ENCODE peak calls at places on chromosomes 2 and 18, in six cellular contexts. C, P, U, L, R and V are unnamed samples.

GRCh38 chr2:29251406-29251805 is 136.2 kb downstream of the CLIP4 start:
- DNase-seq in R (no peak), U (no peak), L (no peak), P (no peak), C (no peak), V (no peak)

GRCh38 chr2:47771211-47771610 is 11.7 kb upstream of the MSH6 start:
- DNase-seq in R (no peak), P (peak; percentile 97), C (peak; percentile 97), U (peak; percentile 93), L (peak; percentile 94), V (peak; percentile 96)

GRCh38 chr2:164109006-164109405 is 373.2 kb upstream of the FIGN start:
- DNase-seq in C (no peak), R (no peak), P (no peak), U (no peak), L (no peak), V (no peak)

GRCh38 chr2:196291418-196291817 is 120.0 kb upstream of the STK17B start:
- DNase-seq in U (no peak), L (no peak), R (no peak), P (no peak), C (no peak), V (no peak)

GRCh38 chr18:44678725-44679055 is 2.0 kb upstream of the SETBP1 start:
- DNase-seq in C (no peak), L (no peak), U (peak; percentile 34), P (no peak), R (no peak), V (no peak)

GRCh38 chr18:72086421-72086820 is 457.7 kb downstream of the CBLN2 start:
- DNase-seq in L (peak; percentile 4), R (no peak), P (no peak), C (no peak), U (peak; percentile 60), V (peak; percentile 12)

GRCh38 chr18:26225022-26225693 is 1.1 kb upstream of the TAF4B start:
- DNase-seq in U (peak; percentile 68), P (no peak), R (no peak), C (no peak), L (no peak), V (no peak)

GRCh38 chr2:190947711-190948251 is 66.2 kb downstream of the STAT1 start:
- DNase-seq in L (peak; percentile 88), U (peak; percentile 57), R (no peak), P (peak; percentile 81), C (peak; percentile 61), V (peak; percentile 90)

GRCh38 chr2:192043216-192043870 is 151.4 kb downstream of the TMEFF2 start:
- DNase-seq in C (no peak), U (no peak), L (no peak), R (no peak), P (no peak), V (no peak)

GRCh38 chr2:145220496-145220895 is 700.6 kb upstream of the ZEB2 start:
- DNase-seq in U (no peak), P (no peak), L (no peak), C (no peak), R (no peak), V (no peak)

GRCh38 chr2:46939596-46940359 is 24.2 kb upstream of the MCFD2 start:
- DNase-seq in R (no peak), L (no peak), U (peak; percentile 62), P (no peak), C (no peak), V (no peak)

GRCh38 chr18:48949606-48950535 is 894 bp downstream of the SMAD7 start:
- DNase-seq in R (peak; percentile 60), P (peak; percentile 60), C (peak; percentile 60), L (no peak), U (peak; percentile 83), V (peak; percentile 62)

GRCh38 chr2:9972621-9973445 is 21.3 kb downstream of the GRHL1 start:
- DNase-seq in C (peak; percentile 84), P (peak; percentile 74), U (no peak), L (peak; percentile 76), R (no peak), V (peak; percentile 79)

GRCh38 chr2:133777607-133778006 is 209.3 kb upstream of the NCKAP5 start:
- DNase-seq in U (no peak), R (no peak), C (peak; percentile 74), L (peak; percentile 60), P (no peak), V (peak; percentile 63)

GRCh38 chr2:128357561-128358370 is 39.1 kb upstream of the HS6ST1 start:
- DNase-seq in R (no peak), P (no peak), L (no peak), C (no peak), U (no peak), V (no peak)

GRCh38 chr2:196205891-196206408 is 34.6 kb upstream of the STK17B start:
- DNase-seq in R (no peak), L (peak; percentile 23), U (no peak), P (no peak), C (no peak), V (peak; percentile 34)

GRCh38 chr2:112767693-112768380 is 3.4 kb upstream of the CKAP2L start:
- DNase-seq in L (no peak), R (no peak), P (no peak), C (no peak), U (no peak), V (no peak)

GRCh38 chr2:170025223-170025622 is 152.7 kb upstream of the MYO3B start:
- DNase-seq in L (no peak), C (no peak), R (no peak), U (no peak), P (no peak), V (no peak)

GRCh38 chr18:9825571-9826073 is 60.2 kb upstream of the TXNDC2 start:
- DNase-seq in L (peak; percentile 96), P (peak; percentile 96), U (no peak), R (no peak), C (peak; percentile 60), V (peak; percentile 96)

GRCh38 chr2:204360218-204361007 is 184.9 kb upstream of the PARD3B start:
- DNase-seq in U (no peak), L (no peak), C (no peak), P (no peak), R (no peak), V (no peak)

GRCh38 chr2:134441153-134441863 is 187.4 kb downstream of the MGAT5 start:
- DNase-seq in U (no peak), P (no peak), L (no peak), C (no peak), R (no peak), V (no peak)

GRCh38 chr2:195343942-195344530 is 313.0 kb upstream of the SLC39A10 start:
- DNase-seq in U (no peak), C (peak; percentile 44), L (peak; percentile 71), R (no peak), P (peak; percentile 78), V (peak; percentile 28)

GRCh38 chr18:55318864-55319516 is 269.0 kb downstream of the TCF4 start:
- DNase-seq in L (peak; percentile 66), C (no peak), R (no peak), U (peak; percentile 24), P (peak; percentile 82), V (peak; percentile 74)

GRCh38 chr2:85698880-85699254 is 4.7 kb downstream of the GNLY start:
- DNase-seq in R (no peak), U (no peak), P (no peak), C (no peak), L (no peak), V (no peak)

GRCh38 chr18:46346213-46346612 is 242.0 kb downstream of the HAUS1 start:
- DNase-seq in C (no peak), P (no peak), R (no peak), L (no peak), U (no peak), V (no peak)

DNA sequence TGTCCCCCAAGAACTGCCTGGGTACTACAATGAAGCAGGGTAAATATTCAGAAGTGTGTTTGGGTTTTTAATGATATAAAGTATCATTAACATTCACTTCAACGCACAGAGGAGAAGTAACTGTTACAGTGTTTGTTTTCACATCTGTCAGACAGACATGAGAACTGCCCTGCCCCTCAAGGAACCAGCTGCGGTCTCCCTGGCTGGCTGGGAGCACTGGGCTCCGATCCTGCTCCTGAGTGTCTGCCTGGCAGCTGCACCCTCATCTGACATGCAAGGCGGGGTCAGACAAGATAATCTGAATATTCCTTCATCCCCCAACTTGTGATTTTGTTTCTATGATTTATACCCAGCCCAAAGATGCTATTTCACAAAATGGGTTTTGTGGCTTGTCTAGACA is 75.5 kb downstream of the MBP start:
- DNase-seq in C (no peak), L (no peak), R (no peak), P (no peak), U (no peak), V (no peak)
- H3K9ac ChIP-seq in C (no peak overlapping the region), L (peak overlapping the region; percentile 74), R (no peak overlapping the region), P (no peak overlapping the region), U (no peak overlapping the region), V (no peak overlapping the region)

GRCh38 chr2:35526741-35527140 is 828.8 kb upstream of the CRIM1 start:
- DNase-seq in U (no peak), C (no peak), R (no peak), P (no peak), L (peak; percentile 13), V (no peak)

DNA sequence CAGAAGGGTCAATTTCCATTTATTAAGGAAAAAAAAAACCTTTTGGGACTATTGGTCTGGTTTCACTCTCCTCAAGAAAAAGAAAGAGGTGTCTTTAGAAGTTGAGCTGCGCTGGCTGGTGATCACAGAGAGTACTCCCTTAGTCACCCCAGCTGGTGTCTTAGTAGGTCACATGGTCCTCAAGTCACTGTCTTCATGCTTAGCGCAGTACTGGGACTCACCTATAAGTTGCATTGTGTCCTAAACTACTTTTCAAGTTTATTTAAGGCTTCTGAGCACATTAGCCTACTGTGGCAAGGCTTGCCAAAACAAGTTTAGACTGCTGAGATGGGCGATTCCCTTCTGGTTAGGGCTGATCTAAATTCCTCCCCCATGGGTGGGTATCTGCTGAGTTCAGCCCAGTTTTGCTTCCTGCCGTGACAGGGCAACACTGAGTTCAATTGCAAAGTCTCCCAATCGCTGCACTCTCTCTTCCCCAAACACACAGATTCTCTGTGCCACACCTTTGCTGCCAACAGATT is 824.9 kb upstream of the CRIM1 start:
- DNase-seq in L (no peak), R (no peak), U (no peak), P (no peak), C (peak; percentile 30), V (no peak)
- H3K9ac ChIP-seq in L (no peak overlapping the region), R (no peak overlapping the region), U (no peak overlapping the region), P (no peak overlapping the region), C (no peak overlapping the region), V (no peak overlapping the region)

DNA sequence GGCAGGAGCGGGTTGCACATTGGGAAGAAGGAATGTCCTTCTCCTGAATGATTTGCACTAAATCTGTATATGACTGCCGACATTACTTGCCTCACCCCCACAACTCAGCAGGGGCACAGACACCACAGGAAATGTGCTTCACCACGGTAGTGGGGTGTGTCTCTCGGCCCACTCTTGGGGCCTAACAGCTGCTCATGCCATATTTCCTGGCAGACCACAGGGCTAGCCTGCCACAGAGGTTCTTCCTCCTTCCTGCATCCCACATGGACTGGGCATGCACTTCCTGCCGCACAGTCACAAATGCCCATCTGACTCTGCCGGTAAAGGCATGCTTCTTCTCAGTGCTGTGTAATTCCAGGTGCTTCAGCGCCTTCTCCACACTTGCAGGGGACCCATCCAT is 10.3 kb upstream of the PAPOLG start:
- DNase-seq in C (no peak), P (no peak), U (no peak), R (no peak), L (no peak), V (no peak)
- H3K9ac ChIP-seq in C (no peak overlapping the region), P (no peak overlapping the region), U (no peak overlapping the region), R (peak overlapping the region; percentile 25), L (no peak overlapping the region), V (no peak overlapping the region)

DNA sequence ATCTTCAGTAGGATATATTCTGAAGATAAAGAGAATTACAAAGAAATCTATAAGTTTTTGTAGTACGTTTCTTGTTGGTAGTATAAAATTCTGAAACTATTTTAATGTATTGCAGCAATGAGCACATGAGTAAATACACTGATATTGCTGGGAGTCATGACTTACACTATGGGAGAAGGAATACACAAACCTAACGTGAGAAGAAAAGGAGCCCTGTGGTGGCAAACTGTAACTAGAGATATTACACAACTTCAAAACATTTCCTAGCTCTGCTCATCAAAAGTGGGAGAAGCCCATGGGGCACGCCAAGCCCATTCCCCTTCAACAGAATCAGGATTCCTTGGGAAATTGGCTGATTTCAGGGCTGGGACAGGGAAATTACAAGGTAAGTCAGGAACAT is 20.5 kb downstream of the SPIRE1 start:
- DNase-seq in R (no peak), U (peak; percentile 20), L (no peak), C (no peak), P (peak; percentile 49), V (peak; percentile 10)
- H3K9ac ChIP-seq in R (no peak overlapping the region), U (no peak overlapping the region), L (no peak overlapping the region), C (no peak overlapping the region), P (no peak overlapping the region), V (no peak overlapping the region)